ENCODE peak calls at places on chromosomes 7 and 10, in six cellular contexts. One of them, this sample, is unnamed.

GRCh38 chr10:97442277-97442676 is 3.5 kb downstream of the EXOSC1 start:
- DNase-seq in GM03348: no peak
- DNase-seq in NCI-H69: no peak
- DNase-seq in H54: no peak
- DNase-seq in omental fat pad: no peak
- DNase-seq in GM20000: no peak
- DNase-seq in this sample: no peak

GRCh38 chr10:75104842-75105241 is 6.6 kb upstream of the SAMD8 start:
- DNase-seq in GM03348: no peak
- DNase-seq in omental fat pad: no peak
- DNase-seq in NCI-H69: no peak
- DNase-seq in H54: no peak
- DNase-seq in GM20000: no peak
- DNase-seq in this sample: no peak

GRCh38 chr7:7911339-7911738 is 57.3 kb upstream of the GLCCI1 start:
- DNase-seq in NCI-H69: no peak
- DNase-seq in GM20000: no peak
- DNase-seq in H54: peak; percentile 7
- DNase-seq in GM03348: peak; percentile 23
- DNase-seq in omental fat pad: no peak
- DNase-seq in this sample: no peak

GRCh38 chr10:80187465-80188409 is 17.6 kb downstream of the ANXA11 start:
- DNase-seq in omental fat pad: peak; percentile 22
- DNase-seq in GM20000: peak; percentile 73
- DNase-seq in H54: no peak
- DNase-seq in GM03348: no peak
- DNase-seq in NCI-H69: peak; percentile 81
- DNase-seq in this sample: no peak

GRCh38 chr7:88254721-88255120 is 34.9 kb upstream of the SRI start:
- DNase-seq in NCI-H69: no peak
- DNase-seq in GM03348: peak; percentile 3
- DNase-seq in omental fat pad: no peak
- DNase-seq in H54: peak; percentile 69
- DNase-seq in GM20000: no peak
- DNase-seq in this sample: no peak

GRCh38 chr10:112389147-112389822 is 15.4 kb downstream of the ACSL5 start:
- DNase-seq in GM03348: peak; percentile 48
- DNase-seq in H54: peak; percentile 47
- DNase-seq in NCI-H69: no peak
- DNase-seq in omental fat pad: no peak
- DNase-seq in GM20000: peak; percentile 29
- DNase-seq in this sample: no peak

GRCh38 chr10:115417585-115418265 is 324.6 kb downstream of the ATRNL1 start:
- DNase-seq in GM20000: peak; percentile 56
- DNase-seq in GM03348: peak; percentile 5
- DNase-seq in omental fat pad: no peak
- DNase-seq in H54: peak; percentile 17
- DNase-seq in NCI-H69: peak; percentile 50
- DNase-seq in this sample: no peak

GRCh38 chr7:27082171-27082570 is 13.6 kb downstream of the HOXA1 start:
- DNase-seq in H54: no peak
- DNase-seq in omental fat pad: no peak
- DNase-seq in GM20000: no peak
- DNase-seq in NCI-H69: no peak
- DNase-seq in GM03348: peak; percentile 50
- DNase-seq in this sample: no peak

GRCh38 chr10:112723876-112724275 is 226.2 kb upstream of the TCF7L2 start:
- DNase-seq in GM20000: no peak
- DNase-seq in omental fat pad: no peak
- DNase-seq in NCI-H69: no peak
- DNase-seq in GM03348: no peak
- DNase-seq in H54: no peak
- DNase-seq in this sample: no peak

GRCh38 chr10:76547352-76547972 is 1090.1 kb downstream of the KCNMA1 start:
- DNase-seq in GM03348: peak; percentile 70
- DNase-seq in H54: peak; percentile 29
- DNase-seq in omental fat pad: peak; percentile 81
- DNase-seq in NCI-H69: peak; percentile 87
- DNase-seq in GM20000: peak; percentile 45
- DNase-seq in this sample: peak; percentile 55

GRCh38 chr10:35822316-35822715 is 180.2 kb upstream of the FZD8 start:
- DNase-seq in GM03348: peak; percentile 80
- DNase-seq in omental fat pad: peak; percentile 25
- DNase-seq in NCI-H69: peak; percentile 90
- DNase-seq in GM20000: no peak
- DNase-seq in H54: no peak
- DNase-seq in this sample: peak; percentile 3

GRCh38 chr7:66167773-66168367 is 37.3 kb upstream of the TPST1 start:
- DNase-seq in H54: no peak
- DNase-seq in GM20000: no peak
- DNase-seq in omental fat pad: no peak
- DNase-seq in NCI-H69: peak; percentile 58
- DNase-seq in GM03348: peak; percentile 47
- DNase-seq in this sample: no peak

GRCh38 chr7:77657427-77658331 is 38.6 kb upstream of the RSBN1L start:
- DNase-seq in GM20000: peak; percentile 39
- DNase-seq in NCI-H69: peak; percentile 82
- DNase-seq in GM03348: no peak
- DNase-seq in H54: no peak
- DNase-seq in omental fat pad: no peak
- DNase-seq in this sample: no peak

GRCh38 chr10:119538632-119539358 is 3.7 kb downstream of the RGS10 start:
- DNase-seq in GM20000: no peak
- DNase-seq in omental fat pad: no peak
- DNase-seq in GM03348: peak; percentile 24
- DNase-seq in H54: no peak
- DNase-seq in NCI-H69: no peak
- DNase-seq in this sample: no peak

GRCh38 chr10:103564799-103565365 is 71.4 kb downstream of the NEURL1 start:
- DNase-seq in H54: peak; percentile 69
- DNase-seq in GM20000: peak; percentile 74
- DNase-seq in omental fat pad: no peak
- DNase-seq in NCI-H69: peak; percentile 46
- DNase-seq in GM03348: no peak
- DNase-seq in this sample: no peak

GRCh38 chr10:77877461-77878344 is 48.9 kb downstream of the DLG5 start:
- DNase-seq in GM03348: no peak
- DNase-seq in NCI-H69: peak; percentile 91
- DNase-seq in GM20000: peak; percentile 40
- DNase-seq in omental fat pad: no peak
- DNase-seq in H54: no peak
- DNase-seq in this sample: no peak

GRCh38 chr7:79778786-79779382 is 325.4 kb upstream of the MAGI2 start:
- DNase-seq in omental fat pad: no peak
- DNase-seq in NCI-H69: no peak
- DNase-seq in GM03348: peak; percentile 74
- DNase-seq in H54: no peak
- DNase-seq in GM20000: no peak
- DNase-seq in this sample: no peak

GRCh38 chr7:113087278-113087998 is 811 bp upstream of the GPR85 start:
- DNase-seq in omental fat pad: no peak
- DNase-seq in GM20000: no peak
- DNase-seq in NCI-H69: peak; percentile 82
- DNase-seq in GM03348: peak; percentile 74
- DNase-seq in H54: peak; percentile 33
- DNase-seq in this sample: no peak

GRCh38 chr7:46424934-46425333 is 503.9 kb upstream of the IGFBP3 start:
- DNase-seq in NCI-H69: no peak
- DNase-seq in GM03348: no peak
- DNase-seq in GM20000: no peak
- DNase-seq in H54: no peak
- DNase-seq in omental fat pad: no peak
- DNase-seq in this sample: no peak

GRCh38 chr10:73585223-73585784 is 5.8 kb downstream of the USP54 start:
- DNase-seq in omental fat pad: no peak
- DNase-seq in NCI-H69: no peak
- DNase-seq in GM20000: no peak
- DNase-seq in H54: no peak
- DNase-seq in GM03348: no peak
- DNase-seq in this sample: no peak

GRCh38 chr7:100630066-100630465 is 11.3 kb downstream of the TFR2 start:
- DNase-seq in GM03348: no peak
- DNase-seq in H54: no peak
- DNase-seq in NCI-H69: no peak
- DNase-seq in omental fat pad: no peak
- DNase-seq in GM20000: no peak
- DNase-seq in this sample: no peak

GRCh38 chr10:86017841-86018734 is 348.5 kb downstream of the GRID1 start:
- DNase-seq in GM20000: no peak
- DNase-seq in GM03348: no peak
- DNase-seq in NCI-H69: peak; percentile 94
- DNase-seq in omental fat pad: no peak
- DNase-seq in H54: no peak
- DNase-seq in this sample: no peak

GRCh38 chr10:77162697-77163096 is 474.9 kb downstream of the KCNMA1 start:
- DNase-seq in omental fat pad: no peak
- DNase-seq in NCI-H69: peak; percentile 56
- DNase-seq in GM03348: no peak
- DNase-seq in GM20000: no peak
- DNase-seq in H54: no peak
- DNase-seq in this sample: no peak

GRCh38 chr7:74412061-74412460 is 41.6 kb upstream of the GTF2IRD1 start:
- DNase-seq in H54: no peak
- DNase-seq in GM20000: no peak
- DNase-seq in omental fat pad: no peak
- DNase-seq in NCI-H69: no peak
- DNase-seq in GM03348: no peak
- DNase-seq in this sample: no peak

GRCh38 chr10:70603439-70603778 is 868 bp upstream of the PRF1 start:
- DNase-seq in NCI-H69: no peak
- DNase-seq in H54: no peak
- DNase-seq in omental fat pad: no peak
- DNase-seq in GM03348: no peak
- DNase-seq in GM20000: no peak
- DNase-seq in this sample: no peak

GRCh38 chr10:17161788-17162187 is 32.2 kb upstream of the CUBN start:
- DNase-seq in H54: no peak
- DNase-seq in GM03348: no peak
- DNase-seq in NCI-H69: no peak
- DNase-seq in omental fat pad: no peak
- DNase-seq in GM20000: no peak
- DNase-seq in this sample: no peak

GRCh38 chr7:135666156-135666555 is 3.8 kb downstream of the STMP1 start:
- DNase-seq in NCI-H69: no peak
- DNase-seq in GM03348: no peak
- DNase-seq in H54: no peak
- DNase-seq in GM20000: no peak
- DNase-seq in omental fat pad: no peak
- DNase-seq in this sample: no peak

GRCh38 chr7:19051767-19052375 is 65.6 kb downstream of the TWIST1 start:
- DNase-seq in NCI-H69: peak; percentile 57
- DNase-seq in GM20000: peak; percentile 44
- DNase-seq in omental fat pad: no peak
- DNase-seq in GM03348: peak; percentile 21
- DNase-seq in H54: no peak
- DNase-seq in this sample: no peak

GRCh38 chr7:46178685-46179084 is 257.6 kb upstream of the IGFBP3 start:
- DNase-seq in GM20000: no peak
- DNase-seq in H54: peak; percentile 44
- DNase-seq in GM03348: peak; percentile 45
- DNase-seq in omental fat pad: no peak
- DNase-seq in NCI-H69: no peak
- DNase-seq in this sample: no peak

GRCh38 chr10:22823109-22823508 is 104.7 kb upstream of the ARMC3 start:
- DNase-seq in NCI-H69: no peak
- DNase-seq in GM03348: peak; percentile 62
- DNase-seq in H54: peak; percentile 18
- DNase-seq in omental fat pad: no peak
- DNase-seq in GM20000: no peak
- DNase-seq in this sample: no peak

GRCh38 chr7:64541438-64542359 is 21.2 kb downstream of the ZNF680 start:
- DNase-seq in omental fat pad: no peak
- DNase-seq in GM20000: no peak
- DNase-seq in NCI-H69: no peak
- DNase-seq in H54: peak; percentile 26
- DNase-seq in GM03348: no peak
- DNase-seq in this sample: no peak

GRCh38 chr10:32374605-32375004 is 27.6 kb upstream of the EPC1 start:
- DNase-seq in GM03348: no peak
- DNase-seq in H54: no peak
- DNase-seq in NCI-H69: no peak
- DNase-seq in omental fat pad: no peak
- DNase-seq in GM20000: no peak
- DNase-seq in this sample: no peak

This sample was measured in substantia nigra.